ENCODE peak calls at places on chromosome 3, in eight cellular contexts. D is GM13976, B is neural crest cell, U is pancreas, J is astrocyte, E is omental fat pad, C is kidney epithelial cell, F is fibroblast of villous mesenchyme. T is an unnamed sample.

GRCh38 chr3:132210476-132211346 is 106.5 kb upstream of the ACP3 start:
- DNase-seq in D (no peak), E (no peak), F (no peak), J (no peak), C (no peak), U (peak), B (peak), T (no peak)

GRCh38 chr3:9897408-9898372 is 5.0 kb upstream of the IL17RE start:
- DNase-seq in F (peak), D (no peak), U (peak), J (peak), C (peak), B (no peak), E (no peak), T (no peak)

GRCh38 chr3:196793224-196793623 is 53.6 kb downstream of the PAK2 start:
- DNase-seq in E (no peak), U (no peak), D (no peak), B (no peak), F (peak), C (peak), J (peak), T (peak)

GRCh38 chr3:99902091-99902490 is 84.4 kb downstream of the CMSS1 start:
- DNase-seq in B (no peak), C (no peak), E (no peak), D (no peak), U (no peak), F (no peak), J (peak), T (no peak)

GRCh38 chr3:136326316-136326715 is 76.2 kb downstream of the PCCB start:
- DNase-seq in U (no peak), C (no peak), F (no peak), E (no peak), J (no peak), D (no peak), B (no peak), T (no peak)

GRCh38 chr3:125213946-125214542 is 1.5 kb upstream of the SLC12A8 start:
- DNase-seq in D (no peak), E (no peak), F (no peak), J (peak), U (no peak), C (peak), B (no peak), T (peak)

GRCh38 chr3:65483475-65483874 is 555.2 kb downstream of the MAGI1 start:
- DNase-seq in U (peak), D (no peak), E (no peak), C (no peak), B (no peak), J (peak), F (peak), T (no peak)

GRCh38 chr3:137642831-137643230 is 121.3 kb upstream of the SOX14 start:
- DNase-seq in C (no peak), B (no peak), E (no peak), J (no peak), D (no peak), F (no peak), U (peak), T (no peak)

GRCh38 chr3:13219902-13220296 is 146.7 kb upstream of the IQSEC1 start:
- DNase-seq in J (no peak), E (no peak), B (no peak), D (no peak), U (peak), F (no peak), C (no peak), T (no peak)

GRCh38 chr3:187954486-187955075 is 199.4 kb upstream of the LPP start:
- DNase-seq in C (no peak), J (peak), U (no peak), D (no peak), E (no peak), F (peak), B (no peak), T (peak)

GRCh38 chr3:160435747-160436146 is 13.8 kb downstream of the TRIM59 start:
- DNase-seq in U (no peak), J (no peak), D (no peak), B (no peak), F (no peak), C (no peak), E (no peak), T (no peak)

GRCh38 chr3:23697416-23697815 is 108.3 kb upstream of the UBE2E1 start:
- DNase-seq in U (no peak), B (no peak), D (no peak), F (no peak), J (no peak), C (no peak), E (no peak), T (no peak)

GRCh38 chr3:12479919-12480425 is 4.3 kb upstream of the TSEN2 start:
- DNase-seq in J (peak), U (peak), E (no peak), F (peak), C (no peak), B (peak), D (peak), T (peak)

GRCh38 chr3:86982883-86983282 is 8.1 kb downstream of the VGLL3 start:
- DNase-seq in F (peak), B (no peak), E (no peak), J (peak), U (no peak), C (no peak), D (no peak), T (peak)

GRCh38 chr3:184008161-184008560 is 9.5 kb downstream of the ABCC5 start:
- DNase-seq in C (no peak), B (no peak), E (no peak), D (no peak), J (no peak), U (no peak), F (no peak), T (no peak)

GRCh38 chr3:170483485-170484262 is 65.0 kb downstream of the CLDN11 start:
- DNase-seq in E (no peak), U (no peak), J (no peak), F (no peak), C (no peak), D (no peak), B (no peak), T (no peak)
- TF ChIP-seq CTCF in E (no peak), U (no peak), J (no peak), F (peak), C (peak), D (no peak), B (peak), T (peak)

DNA sequence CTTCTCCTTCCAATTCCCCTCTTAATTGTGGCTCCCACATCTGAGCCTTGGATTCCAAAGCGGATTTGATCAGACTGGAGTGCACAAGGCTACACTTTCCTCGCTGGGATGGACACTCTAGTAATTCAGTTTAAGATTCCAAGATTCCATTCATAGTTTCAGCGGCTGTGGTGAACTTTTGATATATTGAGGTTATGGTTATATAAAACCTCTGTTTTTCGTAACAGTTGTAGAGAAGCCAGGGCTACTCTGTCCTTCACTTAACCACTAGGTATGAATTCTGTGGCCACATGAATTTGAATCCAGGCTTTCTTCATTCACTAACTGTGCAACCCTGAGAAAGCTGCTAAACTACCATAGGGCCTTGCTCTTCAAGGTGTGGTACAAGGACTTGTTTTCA is 67.9 kb upstream of the KY start:
- DNase-seq in C (no peak), B (no peak), F (peak), J (peak), U (no peak), D (no peak), E (no peak), T (no peak)
- TF ChIP-seq CTCF in C (no peak), B (no peak), F (no peak), J (no peak), U (no peak), D (no peak), E (no peak), T (no peak)

GRCh38 chr3:8298021-8298954 is 203.3 kb upstream of the LMCD1 start:
- DNase-seq in C (no peak), B (no peak), D (no peak), E (no peak), U (no peak), F (no peak), J (no peak), T (no peak)

GRCh38 chr3:8307545-8308110 is 194.0 kb upstream of the LMCD1 start:
- DNase-seq in E (no peak), J (no peak), F (no peak), U (no peak), B (no peak), C (no peak), D (no peak), T (no peak)

GRCh38 chr3:8305371-8305770 is 196.3 kb upstream of the LMCD1 start:
- DNase-seq in U (no peak), J (no peak), B (no peak), C (no peak), D (no peak), E (no peak), F (no peak), T (no peak)

GRCh38 chr3:8303466-8303865 is 198.2 kb upstream of the LMCD1 start:
- DNase-seq in B (no peak), D (no peak), U (no peak), J (no peak), E (no peak), C (no peak), F (no peak), T (peak)

DNA sequence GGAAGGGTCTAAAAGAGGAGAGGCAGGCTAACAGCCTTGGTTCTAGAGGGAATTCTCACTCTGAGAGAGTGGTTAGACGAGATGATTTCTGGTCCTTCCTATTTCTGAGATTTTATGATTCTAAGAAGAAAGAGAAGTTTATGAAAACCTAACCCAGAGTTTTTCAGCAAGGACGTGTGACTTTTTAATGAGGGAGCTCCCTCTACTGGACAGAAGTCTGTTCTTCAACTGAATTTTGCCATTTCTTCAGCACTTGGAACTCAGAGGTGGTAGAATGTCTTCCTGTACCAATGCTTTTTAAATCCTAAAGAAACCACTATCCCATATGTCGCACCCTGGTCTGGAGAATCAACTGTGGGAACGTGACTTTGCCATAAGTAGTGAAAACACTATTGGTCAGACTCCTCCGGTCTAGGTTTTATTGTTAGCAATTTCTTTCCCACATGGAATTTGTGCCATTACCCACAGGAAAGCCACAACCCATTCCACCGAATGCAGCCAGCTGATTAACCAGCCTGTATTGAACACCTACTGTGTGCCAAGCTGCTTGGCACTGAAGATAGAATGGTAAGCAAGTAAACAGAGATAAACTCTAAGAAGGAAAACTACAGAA is 199.5 kb upstream of the LMCD1 start:
- DNase-seq in F (peak), D (peak), U (no peak), E (no peak), J (peak), C (peak), B (peak), T (peak)
- TF ChIP-seq CTCF in F (peak), D (peak), U (peak), E (no peak), J (peak), C (peak), B (peak), T (peak)

DNA sequence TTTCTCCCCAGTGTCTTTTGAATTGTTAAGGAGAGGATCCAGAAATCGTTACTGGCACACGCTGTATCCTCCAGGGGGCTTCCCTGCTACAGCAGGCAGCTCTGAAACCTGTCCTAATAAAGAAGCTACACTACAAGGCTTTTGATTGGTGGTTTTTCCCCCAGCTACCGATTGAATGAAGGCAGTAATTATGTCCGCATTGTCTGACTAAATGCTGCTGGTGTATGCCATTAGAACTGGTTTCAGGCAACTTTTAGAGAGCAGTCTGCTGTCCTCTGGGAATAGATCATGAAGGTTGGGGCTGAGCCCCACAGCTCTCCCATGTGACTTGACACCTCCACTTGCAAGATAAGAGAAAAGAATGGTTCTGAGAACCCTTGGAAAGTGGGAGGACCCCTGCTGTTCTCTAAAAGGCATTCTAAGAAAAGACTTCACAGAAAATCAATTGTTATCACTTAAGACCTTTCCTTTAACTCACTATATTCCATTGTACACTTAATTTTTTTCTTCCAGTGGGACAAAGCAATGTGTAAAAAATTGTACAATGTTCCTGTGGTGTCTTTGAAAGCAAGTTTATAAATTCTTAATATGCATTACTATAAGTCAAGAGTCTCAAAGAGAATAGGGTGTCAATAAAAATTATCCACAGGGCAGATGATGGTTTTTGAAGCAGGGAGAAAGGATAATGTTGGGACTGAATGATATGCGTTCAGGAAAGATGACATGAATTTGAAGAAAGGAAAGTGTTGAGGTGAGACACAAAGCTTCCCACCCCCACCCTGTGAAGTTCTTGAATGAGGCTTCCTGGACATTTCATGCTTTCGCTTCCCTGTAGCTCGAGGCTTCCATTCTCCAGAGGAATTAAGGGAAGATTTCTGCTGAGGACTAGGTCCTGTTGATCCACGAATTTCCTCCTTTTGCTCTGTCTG is 53.0 kb upstream of the DAZL start:
- DNase-seq in B (peak), F (no peak), C (no peak), U (no peak), D (no peak), J (no peak), E (no peak), T (no peak)
- TF ChIP-seq CTCF in B (peak), F (no peak), C (peak), U (no peak), D (no peak), J (no peak), E (no peak), T (peak)

T was measured in HFFc6.